ENCODE peak calls at places on chromosome 4, in six cellular contexts. J, M, X, V, Y and B are unnamed samples.

GRCh38 chr4:103008875-103009729 is 10.4 kb downstream of the SLC9B1 start:
- DNase-seq in M (peak; percentile 70), Y (peak; percentile 68), X (peak; percentile 51), V (peak; percentile 80), J (no peak), B (peak; percentile 72)

GRCh38 chr4:1959104-1959384 is 49.7 kb downstream of the NELFA start:
- DNase-seq in M (no peak), Y (no peak), J (no peak), X (no peak), V (no peak), B (no peak)

GRCh38 chr4:139508581-139509237 is 47.3 kb downstream of the SETD7 start:
- DNase-seq in M (no peak), V (no peak), Y (no peak), J (no peak), X (no peak), B (no peak)

GRCh38 chr4:26052663-26053534 is 138.9 kb downstream of the SMIM20 start:
- DNase-seq in X (no peak), M (no peak), Y (no peak), J (no peak), V (no peak), B (no peak)

GRCh38 chr4:94961420-94961819 is 203.7 kb downstream of the BMPR1B start:
- DNase-seq in V (peak; percentile 36), J (no peak), Y (no peak), X (no peak), M (peak; percentile 68), B (no peak)

GRCh38 chr4:181819951-181820350 is 423.3 kb upstream of the TENM3 start:
- DNase-seq in M (no peak), J (no peak), X (no peak), V (peak; percentile 49), Y (no peak), B (no peak)

GRCh38 chr4:120673696-120674095 is 248.8 kb downstream of the PRDM5 start:
- DNase-seq in X (no peak), V (no peak), M (no peak), J (no peak), Y (no peak), B (no peak)

GRCh38 chr4:121156822-121157769 is 7.0 kb downstream of the TNIP3 start:
- DNase-seq in X (no peak), M (peak; percentile 47), V (peak; percentile 15), J (peak; percentile 19), Y (no peak), B (no peak)

GRCh38 chr4:186887211-186887785 is 163.6 kb upstream of the FAT1 start:
- DNase-seq in X (no peak), M (no peak), V (no peak), J (no peak), Y (no peak), B (no peak)
- TF ChIP-seq CEBPB in X (peak; percentile 31), M (no peak), V (no peak), J (no peak), Y (no peak), B (no peak)

GRCh38 chr4:86927843-86928395 is 6.9 kb upstream of the AFF1 start:
- DNase-seq in X (no peak), M (peak; percentile 83), V (peak; percentile 99), Y (no peak), J (no peak), B (peak; percentile 87)
- TF ChIP-seq CEBPB in X (peak; percentile 75), M (peak; percentile 97), V (peak; percentile 99), Y (peak; percentile 97), J (no peak), B (peak; percentile 87)

DNA sequence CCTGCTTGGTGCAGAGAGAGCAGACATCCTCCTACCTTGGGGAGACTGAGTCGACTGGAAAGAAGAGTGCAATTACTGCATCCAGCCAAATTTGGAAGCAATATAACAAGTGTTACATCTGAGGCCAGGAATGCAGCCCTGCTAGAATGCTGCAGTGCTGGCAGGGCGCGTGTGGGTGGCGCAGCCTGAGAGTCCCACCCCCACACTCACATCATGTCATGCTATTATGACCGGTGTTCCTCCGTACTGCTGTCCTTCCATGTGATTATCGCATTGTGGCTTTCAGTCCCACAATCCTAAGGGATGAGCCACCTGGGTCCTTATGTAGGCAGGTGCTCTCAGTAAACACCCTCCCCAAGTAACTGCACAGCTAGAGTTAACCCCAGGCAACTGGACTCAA is 122.6 kb upstream of the CPEB2 start:
- DNase-seq in Y (no peak), M (no peak), X (no peak), V (no peak), J (no peak), B (no peak)
- TF ChIP-seq CEBPB in Y (no peak), M (no peak), X (no peak), V (no peak), J (no peak), B (no peak)

DNA sequence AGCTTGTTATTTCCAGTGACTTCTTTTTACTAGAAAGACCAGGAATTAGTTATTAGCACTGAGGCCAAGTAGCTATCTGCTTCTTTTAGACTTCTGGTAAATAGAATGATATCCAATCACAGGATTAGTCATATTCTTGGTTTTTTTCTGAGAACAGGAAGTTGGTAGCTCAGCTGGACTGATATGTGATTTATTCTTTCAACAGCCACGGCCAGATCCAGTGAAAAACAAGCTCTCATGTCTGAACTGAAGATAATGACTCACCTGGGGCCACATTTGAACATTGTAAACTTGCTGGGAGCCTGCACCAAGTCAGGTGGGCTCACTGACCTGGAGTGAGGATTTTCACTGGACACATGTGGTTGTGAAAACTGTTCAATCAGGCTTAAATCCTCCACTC is 48.6 kb downstream of the PDGFRA start:
- DNase-seq in Y (no peak), V (peak; percentile 92), X (no peak), J (no peak), M (no peak), B (no peak)
- TF ChIP-seq CEBPB in Y (no peak), V (no peak), X (no peak), J (no peak), M (no peak), B (no peak)

GRCh38 chr4:40221744-40222143 is 24.9 kb downstream of the RHOH start:
- DNase-seq in Y (no peak), M (no peak), J (no peak), X (no peak), V (no peak), B (no peak)
- TF ChIP-seq CEBPB in Y (no peak), M (no peak), J (no peak), X (no peak), V (no peak), B (no peak)

GRCh38 chr4:151407466-151408379 is 1.3 kb upstream of the FHIP1A start:
- DNase-seq in M (no peak), Y (no peak), V (no peak), J (no peak), X (no peak), B (no peak)
- TF ChIP-seq CEBPB in M (no peak), Y (no peak), V (no peak), J (no peak), X (no peak), B (no peak)